ENCODE peak calls at places on chromosomes 6 and 20, in seven cellular contexts. One of them, this sample, is unnamed.

GRCh38 chr6:35230498-35230897 is 16.7 kb downstream of the SCUBE3 start:
- DNase-seq in H1: no peak
- DNase-seq in A549: no peak
- DNase-seq in K562: no peak
- DNase-seq in SK-N-SH: no peak
- DNase-seq in GM12878: no peak
- DNase-seq in HepG2: no peak
- DNase-seq in this sample: no peak

GRCh38 chr20:9407805-9408421 is 106.5 kb upstream of the LAMP5 start:
- DNase-seq in K562: peak
- DNase-seq in GM12878: peak
- DNase-seq in SK-N-SH: peak
- DNase-seq in H1: peak
- DNase-seq in A549: peak
- DNase-seq in HepG2: peak
- DNase-seq in this sample: peak

GRCh38 chr20:62876826-62877728 is 15.5 kb upstream of the TCFL5 start:
- DNase-seq in HepG2: no peak
- DNase-seq in A549: no peak
- DNase-seq in SK-N-SH: peak
- DNase-seq in GM12878: no peak
- DNase-seq in K562: no peak
- DNase-seq in H1: no peak
- DNase-seq in this sample: no peak

GRCh38 chr20:47196091-47197081 is 160.1 kb downstream of the ZMYND8 start:
- DNase-seq in K562: peak
- DNase-seq in H1: peak
- DNase-seq in GM12878: peak
- DNase-seq in SK-N-SH: peak
- DNase-seq in A549: peak
- DNase-seq in HepG2: peak
- DNase-seq in this sample: peak

GRCh38 chr6:106972500-106972899 is 2.0 kb downstream of the CD24 start:
- DNase-seq in SK-N-SH: peak
- DNase-seq in H1: no peak
- DNase-seq in A549: peak
- DNase-seq in K562: no peak
- DNase-seq in GM12878: no peak
- DNase-seq in HepG2: no peak
- DNase-seq in this sample: no peak

GRCh38 chr6:55445648-55446204 is 118.5 kb downstream of the GFRAL start:
- DNase-seq in A549: no peak
- DNase-seq in K562: peak
- DNase-seq in GM12878: peak
- DNase-seq in H1: no peak
- DNase-seq in HepG2: peak
- DNase-seq in SK-N-SH: peak
- DNase-seq in this sample: peak

GRCh38 chr20:54056762-54057639 is 13.4 kb downstream of the BCAS1 start:
- DNase-seq in K562: no peak
- DNase-seq in H1: no peak
- DNase-seq in HepG2: no peak
- DNase-seq in GM12878: no peak
- DNase-seq in A549: no peak
- DNase-seq in SK-N-SH: no peak
- DNase-seq in this sample: no peak

GRCh38 chr6:50076431-50076830 is 26.7 kb upstream of the DEFB112 start:
- DNase-seq in A549: no peak
- DNase-seq in GM12878: no peak
- DNase-seq in HepG2: no peak
- DNase-seq in K562: no peak
- DNase-seq in SK-N-SH: no peak
- DNase-seq in H1: no peak
- DNase-seq in this sample: no peak

GRCh38 chr20:2451939-2452732 is 18.5 kb downstream of the SNRPB start:
- DNase-seq in A549: peak
- DNase-seq in GM12878: no peak
- DNase-seq in HepG2: peak
- DNase-seq in H1: peak
- DNase-seq in SK-N-SH: peak
- DNase-seq in K562: peak
- DNase-seq in this sample: peak

GRCh38 chr6:140736227-140736626 is 1361.8 kb upstream of the CITED2 start:
- DNase-seq in H1: no peak
- DNase-seq in GM12878: no peak
- DNase-seq in A549: no peak
- DNase-seq in HepG2: no peak
- DNase-seq in K562: no peak
- DNase-seq in SK-N-SH: no peak
- DNase-seq in this sample: no peak

GRCh38 chr6:20838113-20838512 is 303.9 kb downstream of the CDKAL1 start:
- DNase-seq in A549: no peak
- DNase-seq in H1: no peak
- DNase-seq in GM12878: no peak
- DNase-seq in HepG2: no peak
- DNase-seq in K562: no peak
- DNase-seq in SK-N-SH: no peak
- DNase-seq in this sample: no peak

GRCh38 chr6:20837189-20837588 is 302.9 kb downstream of the CDKAL1 start:
- DNase-seq in HepG2: no peak
- DNase-seq in GM12878: peak
- DNase-seq in SK-N-SH: no peak
- DNase-seq in A549: no peak
- DNase-seq in H1: no peak
- DNase-seq in K562: no peak
- DNase-seq in this sample: no peak

GRCh38 chr6:20830576-20830975 is 296.3 kb downstream of the CDKAL1 start:
- DNase-seq in H1: no peak
- DNase-seq in A549: no peak
- DNase-seq in K562: no peak
- DNase-seq in GM12878: no peak
- DNase-seq in HepG2: no peak
- DNase-seq in SK-N-SH: no peak
- DNase-seq in this sample: no peak

GRCh38 chr6:20835315-20836010 is 301.2 kb downstream of the CDKAL1 start:
- DNase-seq in H1: no peak
- DNase-seq in GM12878: no peak
- DNase-seq in HepG2: no peak
- DNase-seq in A549: no peak
- DNase-seq in SK-N-SH: no peak
- DNase-seq in K562: peak
- DNase-seq in this sample: no peak

DNA sequence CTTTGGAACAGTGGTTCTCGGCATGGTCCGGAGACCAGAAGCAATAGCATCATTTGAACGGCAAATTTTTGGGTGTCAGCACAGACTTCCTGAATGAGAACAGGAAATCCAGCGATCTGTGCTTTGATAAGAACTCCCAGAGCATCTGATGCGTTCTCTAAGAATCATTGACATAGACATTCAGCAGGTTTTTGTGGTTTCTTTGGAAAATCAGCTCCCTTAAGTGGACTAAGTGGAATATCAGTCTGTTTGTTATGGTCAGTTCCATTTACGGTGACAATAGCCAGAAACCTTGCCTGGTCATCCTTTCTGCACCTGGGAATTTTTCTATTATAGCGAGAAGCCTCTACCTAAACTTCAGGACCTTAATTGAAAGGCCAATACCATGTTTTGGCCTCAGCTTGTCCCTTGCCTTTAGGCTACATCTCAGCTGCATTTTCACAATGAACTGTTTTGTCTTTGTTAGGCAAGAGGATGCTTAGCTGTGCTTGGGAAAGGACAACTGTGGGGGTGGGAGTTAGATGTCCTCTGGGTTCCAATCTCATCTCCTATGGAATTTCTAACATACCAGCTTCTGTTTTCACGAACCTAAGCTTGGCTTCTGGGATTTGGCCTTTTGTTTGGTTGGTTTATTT is 299.7 kb downstream of the CDKAL1 start:
- DNase-seq in K562: no peak
- DNase-seq in H1: no peak
- DNase-seq in HepG2: no peak
- DNase-seq in A549: no peak
- DNase-seq in GM12878: no peak
- DNase-seq in SK-N-SH: no peak
- DNase-seq in this sample: no peak
- TF ChIP-seq RFX5 in K562: no peak
- TF ChIP-seq RFX5 in H1: no peak
- TF ChIP-seq RFX5 in HepG2: no peak
- TF ChIP-seq RFX5 in A549: no peak
- TF ChIP-seq RFX5 in GM12878: no peak
- TF ChIP-seq RFX5 in SK-N-SH: no peak
- TF ChIP-seq RFX5 in this sample: no peak

GRCh38 chr20:22003680-22004079 is 298.2 kb downstream of the PAX1 start:
- DNase-seq in SK-N-SH: no peak
- DNase-seq in H1: no peak
- DNase-seq in A549: no peak
- DNase-seq in K562: no peak
- DNase-seq in GM12878: no peak
- DNase-seq in HepG2: no peak
- DNase-seq in this sample: no peak

GRCh38 chr20:22005535-22005934 is 300.1 kb downstream of the PAX1 start:
- DNase-seq in A549: no peak
- DNase-seq in SK-N-SH: no peak
- DNase-seq in HepG2: no peak
- DNase-seq in K562: no peak
- DNase-seq in GM12878: no peak
- DNase-seq in H1: no peak
- DNase-seq in this sample: no peak

GRCh38 chr20:22006306-22006705 is 300.8 kb downstream of the PAX1 start:
- DNase-seq in K562: no peak
- DNase-seq in H1: no peak
- DNase-seq in GM12878: no peak
- DNase-seq in SK-N-SH: no peak
- DNase-seq in HepG2: no peak
- DNase-seq in A549: no peak
- DNase-seq in this sample: no peak

GRCh38 chr20:22004946-22005345 is 299.5 kb downstream of the PAX1 start:
- DNase-seq in A549: no peak
- DNase-seq in H1: no peak
- DNase-seq in HepG2: no peak
- DNase-seq in GM12878: no peak
- DNase-seq in K562: no peak
- DNase-seq in SK-N-SH: no peak
- DNase-seq in this sample: no peak

DNA sequence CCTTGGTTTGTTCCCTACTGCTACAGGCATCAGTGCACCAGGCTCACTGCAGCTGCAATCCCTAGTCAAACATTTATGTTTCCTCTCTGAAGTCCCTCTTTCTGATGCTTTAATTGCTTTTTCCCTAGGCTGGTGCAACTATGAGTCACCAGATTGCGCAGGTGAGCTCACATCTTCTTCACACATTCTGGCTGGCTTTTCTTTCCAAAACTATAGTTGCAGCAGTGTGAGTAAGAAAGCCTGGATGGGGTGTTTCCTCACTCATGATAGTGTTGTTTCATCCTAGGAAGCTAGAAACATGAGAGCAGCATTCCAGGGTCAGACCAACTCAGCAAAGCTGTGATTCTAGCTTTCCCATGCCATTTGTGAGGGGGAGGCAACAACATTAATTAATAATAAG is 296.4 kb downstream of the PAX1 start:
- DNase-seq in GM12878: no peak
- DNase-seq in HepG2: no peak
- DNase-seq in H1: no peak
- DNase-seq in A549: no peak
- DNase-seq in SK-N-SH: no peak
- DNase-seq in K562: no peak
- DNase-seq in this sample: no peak
- TF ChIP-seq RFX5 in GM12878: no peak
- TF ChIP-seq RFX5 in HepG2: no peak
- TF ChIP-seq RFX5 in H1: no peak
- TF ChIP-seq RFX5 in A549: no peak
- TF ChIP-seq RFX5 in SK-N-SH: no peak
- TF ChIP-seq RFX5 in K562: no peak
- TF ChIP-seq RFX5 in this sample: no peak

GRCh38 chr6:118620202-118620601 is 31.2 kb downstream of the CEP85L start:
- DNase-seq in K562: no peak
- DNase-seq in SK-N-SH: no peak
- DNase-seq in GM12878: no peak
- DNase-seq in HepG2: no peak
- DNase-seq in H1: no peak
- DNase-seq in A549: no peak
- DNase-seq in this sample: no peak
- TF ChIP-seq RFX5 in K562: no peak
- TF ChIP-seq RFX5 in SK-N-SH: no peak
- TF ChIP-seq RFX5 in GM12878: no peak
- TF ChIP-seq RFX5 in HepG2: no peak
- TF ChIP-seq RFX5 in H1: no peak
- TF ChIP-seq RFX5 in A549: no peak
- TF ChIP-seq RFX5 in this sample: no peak

GRCh38 chr6:2729921-2730320 is 20.8 kb downstream of the MYLK4 start:
- DNase-seq in HepG2: no peak
- DNase-seq in A549: no peak
- DNase-seq in K562: no peak
- DNase-seq in H1: no peak
- DNase-seq in GM12878: no peak
- DNase-seq in SK-N-SH: no peak
- DNase-seq in this sample: no peak

GRCh38 chr6:2730353-2730752 is 20.4 kb downstream of the MYLK4 start:
- DNase-seq in GM12878: no peak
- DNase-seq in H1: no peak
- DNase-seq in K562: no peak
- DNase-seq in A549: no peak
- DNase-seq in HepG2: no peak
- DNase-seq in SK-N-SH: no peak
- DNase-seq in this sample: no peak

GRCh38 chr6:2721219-2721618 is 29.5 kb downstream of the MYLK4 start:
- DNase-seq in HepG2: no peak
- DNase-seq in A549: no peak
- DNase-seq in SK-N-SH: no peak
- DNase-seq in H1: no peak
- DNase-seq in K562: peak
- DNase-seq in GM12878: no peak
- DNase-seq in this sample: no peak

GRCh38 chr6:2725364-2725988 is 25.2 kb downstream of the MYLK4 start:
- DNase-seq in GM12878: no peak
- DNase-seq in HepG2: no peak
- DNase-seq in A549: no peak
- DNase-seq in SK-N-SH: no peak
- DNase-seq in H1: no peak
- DNase-seq in K562: no peak
- DNase-seq in this sample: no peak

GRCh38 chr6:2725999-2726567 is 24.6 kb downstream of the MYLK4 start:
- DNase-seq in K562: peak
- DNase-seq in A549: no peak
- DNase-seq in GM12878: peak
- DNase-seq in H1: no peak
- DNase-seq in SK-N-SH: peak
- DNase-seq in HepG2: no peak
- DNase-seq in this sample: peak
- TF ChIP-seq RFX5 in K562: no peak
- TF ChIP-seq RFX5 in A549: no peak
- TF ChIP-seq RFX5 in GM12878: no peak
- TF ChIP-seq RFX5 in H1: no peak
- TF ChIP-seq RFX5 in SK-N-SH: no peak
- TF ChIP-seq RFX5 in HepG2: no peak
- TF ChIP-seq RFX5 in this sample: no peak

GRCh38 chr6:117548797-117549301 is 53.5 kb downstream of the GOPC start:
- DNase-seq in SK-N-SH: no peak
- DNase-seq in HepG2: peak
- DNase-seq in A549: no peak
- DNase-seq in GM12878: no peak
- DNase-seq in H1: no peak
- DNase-seq in K562: no peak
- DNase-seq in this sample: peak
- TF ChIP-seq RFX5 in SK-N-SH: no peak
- TF ChIP-seq RFX5 in HepG2: no peak
- TF ChIP-seq RFX5 in A549: no peak
- TF ChIP-seq RFX5 in GM12878: no peak
- TF ChIP-seq RFX5 in H1: no peak
- TF ChIP-seq RFX5 in K562: no peak
- TF ChIP-seq RFX5 in this sample: no peak